ENCODE peak calls at places on chromosomes 13 and 19, in ten cellular contexts. L is CD8-positive, alpha-beta T cell; I is osteoblast; K is hepatocyte; D is SJSA1; W is H9; O is pancreas; S is endodermal cell; A is neural progenitor cell; E is cardiac muscle cell. T is an unnamed sample. For H3K4me1 and H3K27me3, the result is how much of the 10 kb centered on the place peaks cover.

GRCh38 chr13:40982772-40983171 is 36.3 kb downstream of the ELF1 start:
- DNase-seq in L (no peak), I (no peak), K (peak), D (no peak), W (no peak), O (no peak), S (no peak), A (no peak), E (peak), T (no peak)

GRCh38 chr19:48190288-48191284 is 20.1 kb downstream of the ZSWIM9 start:
- DNase-seq in L (peak), I (peak), K (peak), D (peak), W (peak), O (no peak), S (peak), A (peak), E (peak), T (peak)

GRCh38 chr13:72304121-72304745 is 423.2 kb downstream of the MZT1 start:
- DNase-seq in L (no peak), I (no peak), K (no peak), D (no peak), W (no peak), O (no peak), S (no peak), A (no peak), E (no peak), T (no peak)

GRCh38 chr13:22801402-22802003 is 379.3 kb upstream of the SGCG start:
- DNase-seq in L (no peak), I (peak), K (peak), D (no peak), W (no peak), O (no peak), S (no peak), A (peak), E (no peak), T (no peak)

GRCh38 chr13:94233401-94233800 is 246.1 kb downstream of the DCT start:
- DNase-seq in L (no peak), I (peak), K (peak), D (peak), W (no peak), O (no peak), S (no peak), A (no peak), E (no peak), T (no peak)

GRCh38 chr13:32811297-32811800 is 204.9 kb upstream of the KL start:
- DNase-seq in L (no peak), I (no peak), K (peak), D (no peak), W (no peak), O (no peak), S (no peak), A (peak), E (no peak), T (no peak)

GRCh38 chr19:55640043-55640576 is 692 bp upstream of the ZNF580 start:
- DNase-seq in L (peak), I (peak), K (no peak), D (no peak), W (peak), O (peak), S (peak), A (peak), E (no peak), T (no peak)

GRCh38 chr13:28991764-28992163 is 171.6 kb downstream of the MTUS2 start:
- DNase-seq in L (no peak), I (no peak), K (no peak), D (no peak), W (no peak), O (no peak), S (no peak), A (no peak), E (no peak), T (no peak)

GRCh38 chr19:13839938-13840750 is 36.8 kb upstream of the NANOS3 start:
- DNase-seq in L (no peak), I (peak), K (peak), D (peak), W (peak), O (peak), S (peak), A (no peak), E (no peak), T (no peak)

GRCh38 chr13:23384111-23384510 is 49.4 kb downstream of the SACS start:
- DNase-seq in L (no peak), I (peak), K (no peak), D (no peak), W (no peak), O (no peak), S (no peak), A (no peak), E (no peak), T (no peak)

GRCh38 chr13:92074658-92075057 is 676.2 kb downstream of the GPC5 start:
- DNase-seq in L (no peak), I (no peak), K (peak), D (no peak), W (peak), O (no peak), S (peak), A (peak), E (peak), T (no peak)

GRCh38 chr19:53772943-53773342 is 51.2 kb downstream of the NLRP12 start:
- DNase-seq in L (peak), I (peak), K (peak), D (peak), W (peak), O (no peak), S (peak), A (peak), E (peak), T (no peak)

GRCh38 chr19:42443944-42444398 is 1.2 kb upstream of the CXCL17 start:
- DNase-seq in L (no peak), I (no peak), K (peak), D (no peak), W (no peak), O (no peak), S (no peak), A (no peak), E (no peak), T (no peak)
- H3K4me1 ChIP-seq in L (under half), I (under half), K (under half), D (under half), W (under half), O (under half), S (under half), A (under half), E (under half), T (under half)

GRCh38 chr13:27952931-27953670 is 16.0 kb downstream of the CDX2 start:
- DNase-seq in L (no peak), I (peak), K (peak), D (no peak), W (no peak), O (peak), S (peak), A (peak), E (no peak), T (no peak)
- H3K27me3 ChIP-seq in L (under half), I (half or more), K (under half), D (under half), W (half or more), O (under half), S (half or more), A (half or more), E (half or more), T (under half)

GRCh38 chr19:19487077-19488040 is 28.0 kb downstream of the TSSK6 start:
- DNase-seq in L (no peak), I (peak), K (no peak), D (no peak), W (no peak), O (no peak), S (no peak), A (no peak), E (no peak), T (no peak)
- H3K4me1 ChIP-seq in L (half or more), I (under half), K (half or more), D (under half), W (under half), O (under half), S (under half), A (under half), E (under half), T (half or more)

GRCh38 chr19:49425178-49425577 is at the start of gene GFY:
- DNase-seq in L (no peak), I (peak), K (no peak), D (no peak), W (no peak), O (no peak), S (no peak), A (no peak), E (no peak), T (no peak)
- H3K27me3 ChIP-seq in L (half or more), I (half or more), K (half or more), D (half or more), W (under half), O (under half), S (half or more), A (half or more), E (half or more), T (half or more)

DNA sequence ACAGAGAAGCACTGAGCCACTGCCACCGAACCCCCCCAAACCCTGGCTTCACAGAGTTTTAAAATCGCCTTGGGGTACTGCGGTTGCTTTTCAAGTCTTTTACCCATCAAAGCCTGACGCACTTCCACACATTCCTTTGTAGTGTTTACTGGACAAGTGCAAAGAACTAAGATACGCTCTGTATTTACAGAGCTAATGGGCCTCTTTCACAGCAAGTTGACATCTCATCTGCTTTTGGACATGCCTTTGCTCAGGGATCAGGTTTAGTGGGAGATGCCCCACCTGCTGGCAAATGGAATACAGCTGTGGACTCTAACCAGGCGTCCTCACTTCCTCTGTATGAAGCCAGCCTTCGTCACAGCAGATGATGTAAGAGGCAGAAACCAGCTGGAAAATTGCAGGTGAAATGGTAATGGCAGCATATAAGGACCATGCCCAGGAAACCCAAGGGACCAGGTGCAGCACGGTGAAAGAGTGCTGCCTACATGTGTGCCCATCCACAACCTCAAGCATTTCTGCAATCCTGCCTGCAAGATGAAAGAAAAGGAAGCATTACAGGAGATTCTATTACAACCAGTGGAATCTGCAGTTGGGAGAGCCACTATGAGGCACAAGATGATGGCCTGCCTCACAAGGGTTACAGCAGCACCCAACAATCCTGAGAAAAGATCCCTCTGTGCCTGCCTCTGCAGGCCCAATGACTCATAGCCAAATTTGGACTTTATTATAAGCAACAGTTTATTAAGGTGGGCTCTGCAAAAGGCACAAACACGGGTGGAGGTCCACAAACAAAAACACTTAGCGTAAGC is 34.7 kb downstream of the BRD4 start:
- DNase-seq in L (no peak), I (peak), K (peak), D (no peak), W (no peak), O (no peak), S (no peak), A (no peak), E (no peak), T (no peak)
- H3K4me1 ChIP-seq in L (half or more), I (half or more), K (half or more), D (half or more), W (under half), O (under half), S (under half), A (under half), E (half or more), T (half or more)

GRCh38 chr13:112053744-112054615 is 13.0 kb upstream of the SOX1 start:
- DNase-seq in L (no peak), I (peak), K (no peak), D (peak), W (no peak), O (no peak), S (peak), A (peak), E (no peak), T (no peak)
- H3K27me3 ChIP-seq in L (under half), I (half or more), K (half or more), D (half or more), W (half or more), O (under half), S (half or more), A (half or more), E (half or more), T (half or more)

GRCh38 chr19:39130337-39131254 is 5.0 kb downstream of the PAK4 start:
- DNase-seq in L (no peak), I (no peak), K (no peak), D (no peak), W (no peak), O (no peak), S (peak), A (no peak), E (no peak), T (no peak)
- H3K4me1 ChIP-seq in L (under half), I (under half), K (half or more), D (under half), W (under half), O (under half), S (under half), A (under half), E (under half), T (under half)

GRCh38 chr19:7731218-7731595 is 703 bp downstream of the CLEC4G start:
- DNase-seq in L (no peak), I (no peak), K (no peak), D (no peak), W (no peak), O (no peak), S (no peak), A (no peak), E (no peak), T (no peak)

GRCh38 chr19:7732045-7732444 is at the start of gene CLEC4G:
- DNase-seq in L (no peak), I (no peak), K (no peak), D (no peak), W (no peak), O (no peak), S (no peak), A (no peak), E (no peak), T (no peak)

GRCh38 chr19:7734220-7735203 is 2.6 kb upstream of the CLEC4G start:
- DNase-seq in L (no peak), I (no peak), K (no peak), D (no peak), W (no peak), O (no peak), S (no peak), A (no peak), E (no peak), T (no peak)

GRCh38 chr19:7731615-7732014 is 295 bp downstream of the CLEC4G start:
- DNase-seq in L (no peak), I (no peak), K (no peak), D (no peak), W (no peak), O (no peak), S (no peak), A (no peak), E (no peak), T (no peak)

GRCh38 chr19:7733376-7733775 is 1.5 kb upstream of the CLEC4G start:
- DNase-seq in L (no peak), I (no peak), K (no peak), D (no peak), W (no peak), O (no peak), S (no peak), A (no peak), E (no peak), T (no peak)
- H3K27me3 ChIP-seq in L (under half), I (under half), K (under half), D (under half), W (under half), O (under half), S (half or more), A (half or more), E (half or more), T (under half)

T was measured in keratinocyte.